ENCODE peak calls at places on chromosomes 3 and 15, in four cellular contexts. O, W, Z and V are unnamed samples.

GRCh38 chr3:185824467-185825378 is at the start of gene IGF2BP2:
- DNase-seq in O (peak), W (peak), Z (peak), V (peak)

GRCh38 chr15:67124111-67124510 is 58.7 kb downstream of the SMAD3 start:
- DNase-seq in O (peak), W (no peak), Z (no peak), V (no peak)

GRCh38 chr15:83659011-83659811 is 5.3 kb downstream of the ADAMTSL3 start:
- DNase-seq in O (no peak), W (peak), Z (no peak), V (no peak)

GRCh38 chr3:139533781-139534443 is 5.6 kb downstream of the RBP1 start:
- DNase-seq in O (no peak), W (peak), Z (peak), V (no peak)

GRCh38 chr3:53780171-53780570 is 66.0 kb downstream of the CHDH start:
- DNase-seq in O (no peak), W (no peak), Z (no peak), V (no peak)

GRCh38 chr3:14039149-14039548 is 85.5 kb downstream of the CHCHD4 start:
- DNase-seq in O (no peak), W (no peak), Z (no peak), V (no peak)

GRCh38 chr15:88635343-88635742 is 3.5 kb upstream of the ISG20 start:
- DNase-seq in O (no peak), W (no peak), Z (no peak), V (no peak)

GRCh38 chr3:51997935-51998596 is 2.4 kb upstream of the RPL29 start:
- DNase-seq in O (no peak), W (peak), Z (no peak), V (no peak)

GRCh38 chr3:58021072-58021959 is 13.1 kb downstream of the FLNB start:
- DNase-seq in O (no peak), W (peak), Z (no peak), V (peak)

GRCh38 chr3:15317164-15317477 is 15.3 kb downstream of the SH3BP5 start:
- DNase-seq in O (no peak), W (no peak), Z (no peak), V (no peak)

GRCh38 chr3:3800076-3800448 is 831 bp downstream of the LRRN1 start:
- DNase-seq in O (no peak), W (no peak), Z (no peak), V (no peak)

GRCh38 chr15:83858820-83859505 is 205.0 kb downstream of the ADAMTSL3 start:
- DNase-seq in O (no peak), W (no peak), Z (no peak), V (no peak)

GRCh38 chr15:34223904-34224596 is 766 bp upstream of the EMC4 start:
- DNase-seq in O (peak), W (no peak), Z (peak), V (no peak)

GRCh38 chr3:101722394-101723173 is 1.8 kb upstream of the CEP97 start:
- DNase-seq in O (no peak), W (no peak), Z (no peak), V (no peak)

GRCh38 chr3:10505791-10506585 is 602 bp upstream of the ATP2B2 start:
- DNase-seq in O (no peak), W (no peak), Z (no peak), V (no peak)

GRCh38 chr3:143973352-143974021 is 1.9 kb downstream of the DIPK2A start:
- DNase-seq in O (peak), W (peak), Z (peak), V (no peak)

GRCh38 chr3:128395500-128396125 is 71.1 kb downstream of the DNAJB8 start:
- DNase-seq in O (no peak), W (no peak), Z (peak), V (no peak)

GRCh38 chr15:45180201-45180600 is 7.6 kb downstream of the SHF start:
- DNase-seq in O (no peak), W (no peak), Z (no peak), V (no peak)

GRCh38 chr3:38036286-38036685 is 2.7 kb upstream of the DLEC1 start:
- DNase-seq in O (no peak), W (no peak), Z (no peak), V (no peak)

GRCh38 chr3:51953445-51953844 is 1.7 kb upstream of the GPR62 start:
- DNase-seq in O (no peak), W (no peak), Z (no peak), V (no peak)

GRCh38 chr15:82663186-82663600 is 16.0 kb upstream of the CPEB1 start:
- DNase-seq in O (peak), W (peak), Z (peak), V (no peak)

GRCh38 chr3:156997351-156997750 is 162.6 kb downstream of the CCNL1 start:
- DNase-seq in O (no peak), W (no peak), Z (no peak), V (no peak)

GRCh38 chr3:64223809-64224570 is 1.3 kb downstream of the PRICKLE2 start:
- DNase-seq in O (peak), W (no peak), Z (no peak), V (no peak)

GRCh38 chr3:180059351-180059750 is 22.6 kb upstream of the PEX5L start:
- DNase-seq in O (no peak), W (no peak), Z (no peak), V (no peak)

GRCh38 chr3:39414421-39414907 is 7.9 kb downstream of the RPSA start:
- DNase-seq in O (peak), W (no peak), Z (peak), V (no peak)

GRCh38 chr15:66251065-66251789 is 2.3 kb downstream of the MEGF11 start:
- DNase-seq in O (no peak), W (no peak), Z (no peak), V (peak)

GRCh38 chr3:183844606-183845005 is 19.2 kb upstream of the MAP6D1 start:
- DNase-seq in O (no peak), W (peak), Z (no peak), V (no peak)

DNA sequence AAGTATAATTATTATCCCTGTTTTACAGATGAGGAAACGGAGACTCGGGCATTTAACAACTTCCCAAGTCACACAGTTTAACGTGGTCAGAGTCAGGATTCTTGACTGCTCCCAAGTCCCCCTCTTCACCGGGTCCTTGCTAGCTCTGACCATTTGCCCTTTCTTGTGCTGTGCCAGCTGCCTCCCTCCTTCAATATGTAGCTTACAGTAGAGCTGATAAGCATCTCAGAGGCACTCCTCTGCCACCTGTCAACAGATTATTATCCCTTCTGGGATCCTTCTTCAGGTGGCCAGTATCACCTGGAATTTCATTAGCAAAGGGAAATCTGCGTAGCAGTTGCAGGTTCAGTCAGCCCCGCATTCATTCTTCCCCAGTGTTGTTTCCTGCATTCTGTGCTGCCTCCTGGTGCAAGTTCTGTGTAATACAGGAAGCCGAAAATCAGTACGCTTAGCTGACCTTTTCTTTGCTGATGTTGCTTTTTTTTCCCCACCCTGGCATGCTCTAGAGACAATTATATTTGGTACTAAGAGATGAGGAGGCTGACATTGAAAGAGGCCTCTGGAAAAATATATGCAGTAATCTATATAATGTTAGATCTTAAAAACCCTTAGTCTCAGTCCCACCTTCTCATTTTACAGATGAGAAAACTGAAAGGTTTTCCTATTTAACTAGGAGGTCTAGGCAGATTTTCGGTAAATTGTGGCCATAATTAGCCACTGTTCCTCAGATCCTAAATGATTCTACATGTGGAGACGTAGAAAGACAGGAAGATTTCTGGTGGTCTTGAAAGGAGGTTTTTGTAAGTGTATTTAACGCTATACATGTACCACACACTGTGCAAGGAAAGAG is 24.8 kb downstream of the TMOD2 start:
- DNase-seq in O (peak), W (peak), Z (peak), V (peak)
- H3K27ac ChIP-seq in O (no peak), W (no peak), Z (no peak), V (no peak)

GRCh38 chr15:70538278-70538677 is 225.1 kb downstream of the UACA start:
- DNase-seq in O (no peak), W (peak), Z (no peak), V (no peak)

GRCh38 chr15:70541511-70541910 is 221.8 kb downstream of the UACA start:
- DNase-seq in O (no peak), W (no peak), Z (no peak), V (no peak)

GRCh38 chr15:70539912-70540520 is 223.3 kb downstream of the UACA start:
- DNase-seq in O (no peak), W (no peak), Z (no peak), V (peak)

GRCh38 chr15:70535955-70536338 is 227.4 kb downstream of the UACA start:
- DNase-seq in O (no peak), W (no peak), Z (no peak), V (no peak)

GRCh38 chr15:70539409-70539808 is 223.9 kb downstream of the UACA start:
- DNase-seq in O (no peak), W (no peak), Z (no peak), V (no peak)
- TF ChIP-seq PHF8 in O (no peak), W (no peak), Z (no peak), V (no peak)

DNA sequence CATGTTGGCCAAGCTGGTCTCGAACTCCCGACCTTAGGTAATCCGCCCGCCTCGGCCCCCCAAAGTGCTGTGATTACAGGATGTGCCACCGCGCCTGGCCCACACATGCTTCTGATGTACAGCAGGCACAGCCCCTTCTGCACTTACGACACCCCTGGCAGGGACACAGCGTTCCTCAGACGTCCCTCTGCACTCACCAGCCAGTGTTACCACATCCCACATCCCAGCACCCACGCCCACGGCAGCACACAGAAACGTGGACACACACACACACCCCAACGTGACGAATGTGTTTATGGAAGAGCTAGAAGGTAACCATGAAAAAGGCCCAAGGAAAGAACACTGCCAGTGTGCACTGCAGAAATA is 576 bp upstream of the RPAP1 start:
- DNase-seq in O (no peak), W (no peak), Z (no peak), V (no peak)
- H3K27ac ChIP-seq in O (peak), W (no peak), Z (no peak), V (no peak)

GRCh38 chr15:99863527-99864198 is 130.4 kb upstream of the LYSMD4 start:
- DNase-seq in O (no peak), W (peak), Z (no peak), V (no peak)

GRCh38 chr15:99857836-99858235 is 124.6 kb upstream of the LYSMD4 start:
- DNase-seq in O (no peak), W (no peak), Z (no peak), V (no peak)
- TF ChIP-seq PHF8 in O (no peak), W (no peak), Z (no peak), V (no peak)

GRCh38 chr15:62545392-62546227 is 380.5 kb upstream of the C2CD4B start:
- DNase-seq in O (no peak), W (no peak), Z (no peak), V (no peak)
- H3K27ac ChIP-seq in O (no peak), W (no peak), Z (no peak), V (no peak)

DNA sequence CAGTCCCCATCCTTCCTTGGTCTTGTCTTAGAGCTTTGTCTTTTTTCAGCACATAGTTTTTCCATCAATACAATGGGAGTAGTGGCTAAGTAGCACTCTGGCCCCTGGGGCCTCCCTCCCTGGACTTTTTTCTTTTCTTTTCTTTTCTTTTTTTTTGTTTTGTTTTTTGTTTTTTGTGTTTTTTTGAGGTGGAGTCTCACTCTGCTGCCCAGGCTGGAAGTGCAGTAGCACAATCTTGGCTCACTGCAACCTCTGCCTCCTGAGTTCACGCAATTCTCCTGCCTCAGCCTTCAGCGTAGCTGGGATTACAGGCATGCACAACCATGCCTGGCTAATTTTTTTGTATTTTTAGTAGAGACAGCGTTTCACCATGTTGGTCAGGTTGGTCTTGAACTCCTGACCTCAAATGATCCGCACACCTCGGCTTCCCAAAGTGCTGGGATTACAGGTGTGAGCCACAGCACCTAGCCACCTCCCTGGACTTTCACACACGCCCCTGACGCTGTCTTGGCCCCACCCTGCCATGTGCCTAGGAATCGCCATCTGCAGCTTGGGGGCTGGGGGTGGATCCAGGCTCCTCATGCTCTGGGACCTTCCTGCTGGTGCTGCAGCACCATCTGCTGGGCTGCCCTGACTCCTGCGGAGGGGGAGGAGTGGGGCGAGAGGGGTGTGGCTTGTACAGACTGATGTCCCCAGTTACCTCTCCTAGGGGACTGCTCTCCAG is 2.8 kb downstream of the C15orf39 start:
- DNase-seq in O (peak), W (peak), Z (peak), V (peak)
- TF ChIP-seq PHF8 in O (no peak), W (no peak), Z (no peak), V (no peak)

DNA sequence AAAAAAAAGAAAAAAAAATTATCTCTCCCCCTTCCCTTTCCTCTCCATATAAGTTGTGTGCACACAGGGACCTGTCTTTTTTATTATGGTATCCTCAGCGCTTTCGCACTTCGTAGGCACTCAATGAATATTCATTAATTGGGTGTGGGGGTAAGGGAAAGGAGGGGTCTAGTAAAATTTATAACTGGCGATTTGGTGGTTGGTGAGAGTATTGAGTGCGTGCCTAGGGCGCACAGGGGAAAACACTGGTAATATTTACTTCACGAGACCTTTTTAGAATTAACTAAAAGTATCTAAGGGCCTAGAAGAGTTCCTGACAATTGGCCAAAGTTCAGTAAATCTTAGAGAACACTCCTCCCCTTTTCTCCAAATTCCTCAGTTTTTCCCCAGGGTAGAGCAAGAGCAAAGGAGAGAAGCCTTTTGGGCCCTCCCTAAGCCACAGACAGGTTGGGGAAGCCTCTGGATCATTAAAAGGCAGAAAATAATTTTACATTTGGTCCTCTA is 25.7 kb downstream of the TYRO3 start:
- DNase-seq in O (no peak), W (no peak), Z (no peak), V (no peak)
- H3K27ac ChIP-seq in O (no peak), W (peak), Z (no peak), V (no peak)